ENCODE peak calls at places on chromosomes 12 and 14, in five cellular contexts. X is pancreas, L is upper lobe of right lung, Y is fibroblast of pulmonary artery, G is cardiac muscle cell. U is an unnamed sample.

GRCh38 chr12:96208346-96208745 is 14.2 kb downstream of the ELK3 start:
- DNase-seq in X (no peak), G (no peak), L (no peak), Y (peak), U (peak)

GRCh38 chr14:24481622-24482324 is 26.3 kb downstream of the CMA1 start:
- DNase-seq in Y (peak), X (peak), G (peak), L (peak), U (peak)

GRCh38 chr14:34348592-34348991 is 113.4 kb downstream of the SPTSSA start:
- DNase-seq in G (no peak), X (no peak), L (no peak), Y (no peak), U (no peak)

GRCh38 chr14:33551963-33552362 is 398.9 kb downstream of the EGLN3 start:
- DNase-seq in G (no peak), X (no peak), L (no peak), Y (no peak), U (no peak)

GRCh38 chr12:108839011-108839889 is 18.1 kb downstream of the SSH1 start:
- DNase-seq in G (no peak), Y (peak), X (no peak), L (peak), U (peak)

GRCh38 chr14:59343585-59343984 is 121.6 kb downstream of the GPR135 start:
- DNase-seq in Y (no peak), L (no peak), X (peak), G (peak), U (no peak)

GRCh38 chr12:1398673-1399072 is 195.7 kb downstream of the FBXL14 start:
- DNase-seq in L (no peak), G (no peak), X (no peak), Y (peak), U (peak)

GRCh38 chr14:67650694-67651093 is 23.7 kb downstream of the VTI1B start:
- DNase-seq in G (no peak), L (no peak), X (no peak), Y (peak), U (peak)

GRCh38 chr14:35420036-35420811 is 15.7 kb upstream of the NFKBIA start:
- DNase-seq in X (no peak), G (no peak), L (no peak), Y (peak), U (peak)

GRCh38 chr12:92194566-92194965 is 48.9 kb upstream of the BTG1 start:
- DNase-seq in X (no peak), L (no peak), Y (no peak), G (no peak), U (no peak)

GRCh38 chr12:92197815-92198214 is 52.2 kb upstream of the BTG1 start:
- DNase-seq in X (no peak), L (no peak), Y (no peak), G (no peak), U (no peak)

GRCh38 chr12:92196368-92196767 is 50.7 kb upstream of the BTG1 start:
- DNase-seq in Y (no peak), G (no peak), L (no peak), X (no peak), U (no peak)

GRCh38 chr12:92199846-92200576 is 54.4 kb upstream of the BTG1 start:
- DNase-seq in L (no peak), X (no peak), Y (peak), G (no peak), U (peak)
- H3K4me3 ChIP-seq in L (no peak), X (no peak), Y (no peak), G (no peak), U (no peak)

DNA sequence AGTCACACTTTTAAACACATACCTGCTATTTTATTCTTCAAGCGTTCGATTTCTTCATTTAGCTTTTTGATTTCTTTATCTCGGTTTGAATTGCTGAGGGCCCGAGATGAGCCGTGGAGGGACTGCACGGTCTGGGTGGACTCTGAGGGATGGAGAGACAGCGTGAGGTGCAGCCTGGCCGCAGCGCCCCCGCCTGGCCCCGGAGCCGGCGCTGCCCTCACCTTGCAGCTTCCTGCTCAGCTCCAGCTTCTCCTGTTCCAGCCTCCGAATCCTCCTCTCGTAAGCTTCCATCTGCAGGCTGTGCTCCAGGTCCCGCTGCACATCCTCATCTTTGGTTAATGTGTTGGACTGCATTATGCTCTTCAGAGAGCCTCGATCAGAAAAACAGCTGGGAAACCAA is 53.2 kb downstream of the AMN start:
- DNase-seq in G (no peak), L (no peak), X (no peak), Y (no peak), U (no peak)
- TF ChIP-seq CTCF in G (peak), L (no peak), X (no peak), Y (no peak), U (no peak)

GRCh38 chr12:46675736-46676135 is 150.1 kb downstream of the SLC38A4 start:
- DNase-seq in L (peak), Y (peak), G (peak), X (peak), U (peak)
- H3K4me3 ChIP-seq in L (no peak), Y (no peak), G (no peak), X (no peak), U (no peak)

GRCh38 chr12:7970475-7971252 is 34.7 kb upstream of the SLC2A3 start:
- DNase-seq in L (peak), Y (peak), X (peak), G (peak), U (peak)
- TF ChIP-seq CTCF in L (no peak), Y (peak), X (no peak), G (no peak), U (peak)